ENCODE peak calls at places on chromosomes 12 and 14, in five cellular contexts. One of them, this sample, is unnamed.

GRCh38 chr12:55671746-55672145 is 35.1 kb downstream of the OR10P1 start:
- DNase-seq in OCI-LY7: no peak
- DNase-seq in PC-3: no peak
- DNase-seq in PC-9: no peak
- DNase-seq in HCT116: no peak
- DNase-seq in this sample: no peak

GRCh38 chr12:98939350-98939749 is 294.3 kb downstream of the APAF1 start:
- DNase-seq in OCI-LY7: peak; percentile 14
- DNase-seq in PC-3: peak; percentile 42
- DNase-seq in PC-9: no peak
- DNase-seq in HCT116: peak; percentile 22
- DNase-seq in this sample: peak; percentile 72

GRCh38 chr14:21317433-21317832 is 37.5 kb downstream of the RPGRIP1 start:
- DNase-seq in OCI-LY7: peak; percentile 48
- DNase-seq in PC-3: no peak
- DNase-seq in PC-9: no peak
- DNase-seq in HCT116: no peak
- DNase-seq in this sample: no peak

GRCh38 chr12:91179315-91179714 is 3.3 kb downstream of the DCN start:
- DNase-seq in OCI-LY7: no peak
- DNase-seq in PC-3: peak; percentile 9
- DNase-seq in PC-9: no peak
- DNase-seq in HCT116: no peak
- DNase-seq in this sample: peak; percentile 70

GRCh38 chr12:46667547-46667946 is 158.2 kb downstream of the SLC38A4 start:
- DNase-seq in OCI-LY7: no peak
- DNase-seq in PC-3: peak; percentile 59
- DNase-seq in PC-9: no peak
- DNase-seq in HCT116: no peak
- DNase-seq in this sample: peak; percentile 75

GRCh38 chr14:39368261-39368959 is 63.8 kb downstream of the FBXO33 start:
- DNase-seq in OCI-LY7: peak; percentile 56
- DNase-seq in PC-3: peak; percentile 78
- DNase-seq in PC-9: peak; percentile 31
- DNase-seq in HCT116: peak; percentile 44
- DNase-seq in this sample: peak; percentile 83

GRCh38 chr12:51330186-51330585 is 6.2 kb upstream of the BIN2 start:
- DNase-seq in OCI-LY7: no peak
- DNase-seq in PC-3: no peak
- DNase-seq in PC-9: no peak
- DNase-seq in HCT116: no peak
- DNase-seq in this sample: no peak

GRCh38 chr14:89444536-89445125 is 27.6 kb upstream of the FOXN3 start:
- DNase-seq in OCI-LY7: no peak
- DNase-seq in PC-3: no peak
- DNase-seq in PC-9: no peak
- DNase-seq in HCT116: no peak
- DNase-seq in this sample: no peak

GRCh38 chr14:103188691-103189480 is 65.6 kb downstream of the TNFAIP2 start:
- DNase-seq in OCI-LY7: no peak
- DNase-seq in PC-3: no peak
- DNase-seq in PC-9: peak; percentile 40
- DNase-seq in HCT116: no peak
- DNase-seq in this sample: peak; percentile 59

GRCh38 chr14:100289916-100290606 is 16.2 kb downstream of the SLC25A29 start:
- DNase-seq in OCI-LY7: no peak
- DNase-seq in PC-3: no peak
- DNase-seq in PC-9: no peak
- DNase-seq in HCT116: no peak
- DNase-seq in this sample: no peak

GRCh38 chr14:76929927-76930326 is 98.6 kb downstream of the IRF2BPL start:
- DNase-seq in OCI-LY7: no peak
- DNase-seq in PC-3: no peak
- DNase-seq in PC-9: no peak
- DNase-seq in HCT116: no peak
- DNase-seq in this sample: peak; percentile 74

GRCh38 chr12:56387152-56387551 is 24.5 kb upstream of the APOF start:
- DNase-seq in OCI-LY7: no peak
- DNase-seq in PC-3: no peak
- DNase-seq in PC-9: no peak
- DNase-seq in HCT116: no peak
- DNase-seq in this sample: peak; percentile 38

GRCh38 chr14:46818147-46818546 is 166.6 kb upstream of the RPL10L start:
- DNase-seq in OCI-LY7: no peak
- DNase-seq in PC-3: no peak
- DNase-seq in PC-9: no peak
- DNase-seq in HCT116: no peak
- DNase-seq in this sample: no peak

GRCh38 chr12:15996254-15996653 is 85.1 kb downstream of the DERA start:
- DNase-seq in OCI-LY7: no peak
- DNase-seq in PC-3: peak; percentile 7
- DNase-seq in PC-9: no peak
- DNase-seq in HCT116: no peak
- DNase-seq in this sample: peak; percentile 61

GRCh38 chr14:29039171-29039570 is 272.6 kb downstream of the FOXG1 start:
- DNase-seq in OCI-LY7: no peak
- DNase-seq in PC-3: peak; percentile 11
- DNase-seq in PC-9: no peak
- DNase-seq in HCT116: no peak
- DNase-seq in this sample: peak; percentile 33

GRCh38 chr14:85439696-85440328 is 90.1 kb upstream of the FLRT2 start:
- DNase-seq in OCI-LY7: no peak
- DNase-seq in PC-3: no peak
- DNase-seq in PC-9: no peak
- DNase-seq in HCT116: no peak
- DNase-seq in this sample: peak; percentile 57

GRCh38 chr12:43758247-43758727 is 303 bp downstream of the PUS7L start:
- DNase-seq in OCI-LY7: no peak
- DNase-seq in PC-3: peak; percentile 34
- DNase-seq in PC-9: no peak
- DNase-seq in HCT116: no peak
- DNase-seq in this sample: peak; percentile 71

GRCh38 chr14:76844223-76844622 is 18.0 kb downstream of the LRRC74A start:
- DNase-seq in OCI-LY7: no peak
- DNase-seq in PC-3: peak; percentile 33
- DNase-seq in PC-9: peak; percentile 19
- DNase-seq in HCT116: peak; percentile 47
- DNase-seq in this sample: peak; percentile 65

DNA sequence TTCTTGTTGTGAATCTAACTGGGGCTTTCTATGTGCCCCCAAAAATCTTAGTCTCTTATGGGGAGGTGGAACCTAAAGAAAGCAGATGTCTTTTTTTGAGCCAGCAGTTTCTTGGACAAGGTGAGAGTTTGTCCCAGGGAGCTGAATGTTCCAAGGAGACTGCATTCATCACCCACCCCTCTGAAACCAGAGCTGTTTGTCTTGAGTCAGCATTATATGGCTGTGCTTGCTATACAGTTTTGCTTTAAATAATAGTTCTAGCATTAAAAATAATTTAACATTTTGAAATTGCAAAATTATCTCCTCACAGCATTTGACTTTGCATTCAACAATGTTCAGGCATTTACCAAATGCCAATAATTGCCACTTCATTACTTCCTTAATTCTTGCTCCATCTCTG is 813.3 kb downstream of the BCL11B start:
- DNase-seq in OCI-LY7: no peak
- DNase-seq in PC-3: no peak
- DNase-seq in PC-9: no peak
- DNase-seq in HCT116: no peak
- DNase-seq in this sample: no peak
- H3K9me2 ChIP-seq in OCI-LY7: no peaks in the 10 kb centered on the region
- H3K9me2 ChIP-seq in PC-3: no peaks in the 10 kb centered on the region
- H3K9me2 ChIP-seq in PC-9: no peaks in the 10 kb centered on the region
- H3K9me2 ChIP-seq in HCT116: no peaks in the 10 kb centered on the region
- H3K9me2 ChIP-seq in this sample: no peaks in the 10 kb centered on the region

DNA sequence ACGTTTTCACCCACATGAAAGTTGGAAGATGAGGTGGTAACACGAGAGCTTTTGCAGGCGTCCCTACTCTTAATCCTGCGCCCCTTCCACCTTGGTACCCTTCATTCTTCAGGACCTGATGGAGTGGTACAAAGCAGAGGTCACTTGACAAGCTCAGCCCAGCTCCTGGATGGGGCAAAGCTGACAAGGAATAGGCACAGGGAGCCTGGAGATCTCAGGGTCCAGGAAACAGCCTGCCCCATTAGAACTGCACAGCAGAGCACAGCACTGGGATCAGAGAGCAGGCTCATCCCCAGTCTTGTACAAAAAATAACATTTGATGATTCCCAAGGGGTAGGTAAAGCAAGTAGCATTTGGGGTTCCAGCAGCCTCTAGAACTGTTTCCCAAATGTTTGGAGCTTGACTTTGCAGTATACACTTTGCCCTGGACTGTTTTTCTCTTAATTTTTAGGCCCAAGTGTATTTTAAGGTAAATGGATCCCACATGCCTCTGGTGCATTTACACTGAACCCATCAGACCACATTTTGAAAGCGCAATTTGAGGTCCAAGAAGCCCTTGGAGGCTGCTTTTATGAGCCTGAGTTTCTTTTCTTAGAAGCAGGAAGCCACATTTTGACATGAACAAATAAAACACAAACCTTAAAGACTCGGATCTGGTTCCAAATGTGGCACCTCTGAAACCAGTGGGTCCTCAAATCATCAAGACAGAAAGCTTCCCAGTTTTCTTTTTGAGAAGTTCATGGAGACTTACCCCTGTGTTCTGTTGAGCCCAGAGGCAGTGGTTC is 633 bp downstream of the TC2N start:
- DNase-seq in OCI-LY7: no peak
- DNase-seq in PC-3: no peak
- DNase-seq in PC-9: no peak
- DNase-seq in HCT116: no peak
- DNase-seq in this sample: no peak
- H2AFZ ChIP-seq in OCI-LY7: no peak overlapping the region
- H2AFZ ChIP-seq in PC-3: no peak overlapping the region
- H2AFZ ChIP-seq in PC-9: no peak overlapping the region
- H2AFZ ChIP-seq in HCT116: no peak overlapping the region
- H2AFZ ChIP-seq in this sample: no peak overlapping the region

GRCh38 chr14:60346706-60347105 is 97.7 kb downstream of the PPM1A start:
- DNase-seq in OCI-LY7: peak; percentile 72
- DNase-seq in PC-3: peak; percentile 39
- DNase-seq in PC-9: no peak
- DNase-seq in HCT116: no peak
- DNase-seq in this sample: peak; percentile 7

GRCh38 chr14:60353410-60353809 is 104.4 kb downstream of the PPM1A start:
- DNase-seq in OCI-LY7: no peak
- DNase-seq in PC-3: no peak
- DNase-seq in PC-9: no peak
- DNase-seq in HCT116: no peak
- DNase-seq in this sample: no peak

GRCh38 chr14:60350366-60350720 is 101.3 kb downstream of the PPM1A start:
- DNase-seq in OCI-LY7: no peak
- DNase-seq in PC-3: peak; percentile 40
- DNase-seq in PC-9: no peak
- DNase-seq in HCT116: no peak
- DNase-seq in this sample: peak; percentile 5

GRCh38 chr14:60348211-60348610 is 99.2 kb downstream of the PPM1A start:
- DNase-seq in OCI-LY7: peak; percentile 88
- DNase-seq in PC-3: no peak
- DNase-seq in PC-9: no peak
- DNase-seq in HCT116: no peak
- DNase-seq in this sample: no peak

GRCh38 chr14:60349663-60350365 is 100.8 kb downstream of the PPM1A start:
- DNase-seq in OCI-LY7: peak; percentile 83
- DNase-seq in PC-3: peak; percentile 90
- DNase-seq in PC-9: peak; percentile 29
- DNase-seq in HCT116: peak; percentile 39
- DNase-seq in this sample: peak; percentile 70
- H3K9me2 ChIP-seq in OCI-LY7: no peaks in the 10 kb centered on the region
- H3K9me2 ChIP-seq in PC-3: no peaks in the 10 kb centered on the region
- H3K9me2 ChIP-seq in PC-9: no peaks in the 10 kb centered on the region
- H3K9me2 ChIP-seq in HCT116: no peaks in the 10 kb centered on the region
- H3K9me2 ChIP-seq in this sample: no peaks in the 10 kb centered on the region

GRCh38 chr12:4171742-4172141 is 101.8 kb upstream of the CCND2 start:
- DNase-seq in OCI-LY7: no peak
- DNase-seq in PC-3: no peak
- DNase-seq in PC-9: no peak
- DNase-seq in HCT116: no peak
- DNase-seq in this sample: no peak

GRCh38 chr12:4172999-4173398 is 100.6 kb upstream of the CCND2 start:
- DNase-seq in OCI-LY7: no peak
- DNase-seq in PC-3: no peak
- DNase-seq in PC-9: no peak
- DNase-seq in HCT116: no peak
- DNase-seq in this sample: peak; percentile 14

GRCh38 chr12:4169522-4169921 is 104.0 kb upstream of the CCND2 start:
- DNase-seq in OCI-LY7: no peak
- DNase-seq in PC-3: no peak
- DNase-seq in PC-9: no peak
- DNase-seq in HCT116: no peak
- DNase-seq in this sample: no peak

GRCh38 chr12:4168041-4168440 is 105.5 kb upstream of the CCND2 start:
- DNase-seq in OCI-LY7: no peak
- DNase-seq in PC-3: no peak
- DNase-seq in PC-9: no peak
- DNase-seq in HCT116: no peak
- DNase-seq in this sample: no peak

DNA sequence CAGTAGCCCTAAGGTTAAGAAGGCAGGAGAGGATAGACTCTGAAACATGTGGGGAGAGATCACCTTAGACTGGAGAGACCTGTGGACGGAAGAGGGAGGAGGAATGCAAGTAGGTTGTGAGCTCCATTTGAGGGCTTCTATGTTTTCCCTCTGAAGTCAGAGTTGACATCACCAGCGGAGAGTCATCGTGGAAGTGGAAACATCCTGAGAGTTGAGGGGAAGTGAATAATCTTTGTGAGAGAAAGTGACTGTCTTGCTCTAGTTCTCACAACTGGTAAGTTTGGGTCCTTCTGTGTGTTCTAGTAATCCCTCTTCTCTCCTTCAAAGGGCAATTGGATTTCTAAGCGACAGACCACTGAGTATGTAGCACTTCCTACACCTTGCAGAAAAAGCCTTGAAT is 103.6 kb upstream of the CCND2 start:
- DNase-seq in OCI-LY7: no peak
- DNase-seq in PC-3: no peak
- DNase-seq in PC-9: no peak
- DNase-seq in HCT116: no peak
- DNase-seq in this sample: no peak
- H2AFZ ChIP-seq in OCI-LY7: no peak overlapping the region
- H2AFZ ChIP-seq in PC-3: no peak overlapping the region
- H2AFZ ChIP-seq in PC-9: no peak overlapping the region
- H2AFZ ChIP-seq in HCT116: no peak overlapping the region
- H2AFZ ChIP-seq in this sample: no peak overlapping the region

GRCh38 chr12:68932123-68932700 is 759 bp downstream of the CPM start:
- DNase-seq in OCI-LY7: peak; percentile 47
- DNase-seq in PC-3: peak; percentile 8
- DNase-seq in PC-9: no peak
- DNase-seq in HCT116: no peak
- DNase-seq in this sample: no peak
- H3K9me2 ChIP-seq in OCI-LY7: no peaks in the 10 kb centered on the region
- H3K9me2 ChIP-seq in PC-3: no peaks in the 10 kb centered on the region
- H3K9me2 ChIP-seq in PC-9: no peaks in the 10 kb centered on the region
- H3K9me2 ChIP-seq in HCT116: no peaks in the 10 kb centered on the region
- H3K9me2 ChIP-seq in this sample: no peaks in the 10 kb centered on the region

GRCh38 chr12:121576851-121577391 is 3.9 kb downstream of the KDM2B start:
- DNase-seq in OCI-LY7: no peak
- DNase-seq in PC-3: peak; percentile 89
- DNase-seq in PC-9: peak; percentile 42
- DNase-seq in HCT116: no peak
- DNase-seq in this sample: peak; percentile 91
- H2AFZ ChIP-seq in OCI-LY7: no peak overlapping the region
- H2AFZ ChIP-seq in PC-3: peak overlapping the region; percentile 56
- H2AFZ ChIP-seq in PC-9: peak overlapping the region; percentile 67
- H2AFZ ChIP-seq in HCT116: no peak overlapping the region
- H2AFZ ChIP-seq in this sample: peak overlapping the region; percentile 85

This sample was measured in GM23248.